ENCODE peak calls at places on chromosomes 12 and 14, in eight cellular contexts. Q is kidney, L is left lung, R is HepG2, F is fibroblast of lung, H is AG10803, U is brain microvascular endothelial cell, K is HCT116. O is an unnamed sample.

GRCh38 chr12:89192419-89192818 is 159.9 kb downstream of the DUSP6 start:
- DNase-seq in Q (no peak), L (no peak), R (peak; percentile 10), F (peak; percentile 52), H (no peak), U (no peak), K (no peak), O (no peak)

GRCh38 chr12:26373606-26374495 is 178.5 kb downstream of the SSPN start:
- DNase-seq in Q (no peak), L (no peak), R (no peak), F (no peak), H (peak; percentile 6), U (peak; percentile 17), K (no peak), O (no peak)

GRCh38 chr14:103949386-103949785 is 7.1 kb upstream of the RD3L start:
- DNase-seq in Q (no peak), L (no peak), R (no peak), F (no peak), H (no peak), U (no peak), K (no peak), O (no peak)

GRCh38 chr14:52054678-52055077 is 14.2 kb downstream of the NID2 start:
- DNase-seq in Q (no peak), L (no peak), R (no peak), F (no peak), H (no peak), U (no peak), K (no peak), O (no peak)

GRCh38 chr14:75281691-75282000 is 3.0 kb downstream of the FOS start:
- DNase-seq in Q (no peak), L (no peak), R (no peak), F (no peak), H (no peak), U (no peak), K (no peak), O (no peak)

GRCh38 chr12:10967409-10967808 is 19.3 kb downstream of the TAS2R50 start:
- DNase-seq in Q (no peak), L (no peak), R (no peak), F (peak; percentile 52), H (peak; percentile 89), U (no peak), K (no peak), O (no peak)

GRCh38 chr12:2557589-2557988 is 237.2 kb upstream of the FKBP4 start:
- DNase-seq in Q (no peak), L (no peak), R (no peak), F (no peak), H (no peak), U (no peak), K (no peak), O (no peak)

GRCh38 chr12:65495233-65495632 is 216.8 kb downstream of the MSRB3 start:
- DNase-seq in Q (no peak), L (no peak), R (peak; percentile 7), F (peak; percentile 38), H (peak; percentile 68), U (peak; percentile 72), K (peak; percentile 88), O (no peak)

GRCh38 chr14:49950275-49951250 is 57.7 kb downstream of the ARF6 start:
- DNase-seq in Q (peak; percentile 89), L (no peak), R (no peak), F (no peak), H (no peak), U (no peak), K (peak; percentile 66), O (no peak)

GRCh38 chr14:94445003-94445402 is 7.6 kb downstream of the SERPINA11 start:
- DNase-seq in Q (no peak), L (no peak), R (no peak), F (no peak), H (no peak), U (no peak), K (no peak), O (no peak)

GRCh38 chr12:107530706-107531105 is 154.9 kb upstream of the PWP1 start:
- DNase-seq in Q (no peak), L (no peak), R (no peak), F (no peak), H (peak; percentile 55), U (no peak), K (no peak), O (no peak)

GRCh38 chr12:90090929-90091651 is 382.5 kb upstream of the ATP2B1 start:
- DNase-seq in Q (no peak), L (no peak), R (no peak), F (peak; percentile 96), H (peak; percentile 92), U (peak; percentile 92), K (peak; percentile 97), O (no peak)

GRCh38 chr14:51041117-51041531 is 53.8 kb downstream of the TRIM9 start:
- DNase-seq in Q (no peak), L (no peak), R (no peak), F (no peak), H (no peak), U (no peak), K (no peak), O (no peak)

GRCh38 chr14:104393898-104394605 is 185.5 kb upstream of the C14orf180 start:
- DNase-seq in Q (peak; percentile 89), L (peak; percentile 70), R (no peak), F (no peak), H (no peak), U (no peak), K (no peak), O (peak; percentile 59)

GRCh38 chr12:84599539-84599938 is 313.1 kb downstream of the SLC6A15 start:
- DNase-seq in Q (no peak), L (no peak), R (no peak), F (peak; percentile 8), H (peak; percentile 46), U (peak; percentile 59), K (peak; percentile 46), O (no peak)

GRCh38 chr12:61301817-61302216 is 958.4 kb upstream of the USP15 start:
- DNase-seq in Q (no peak), L (no peak), R (no peak), F (no peak), H (no peak), U (no peak), K (no peak), O (no peak)

GRCh38 chr12:26845984-26846383 is 13.0 kb upstream of the ITPR2 start:
- DNase-seq in Q (no peak), L (no peak), R (peak; percentile 57), F (peak; percentile 94), H (peak; percentile 84), U (peak; percentile 83), K (no peak), O (no peak)

GRCh38 chr14:95609398-95609990 is 74.6 kb downstream of the GLRX5 start:
- DNase-seq in Q (no peak), L (no peak), R (peak; percentile 39), F (peak; percentile 9), H (peak; percentile 16), U (peak; percentile 25), K (peak; percentile 42), O (no peak)

GRCh38 chr14:84826349-84826748 is 703.6 kb upstream of the FLRT2 start:
- DNase-seq in Q (no peak), L (no peak), R (no peak), F (no peak), H (no peak), U (no peak), K (no peak), O (no peak)

DNA sequence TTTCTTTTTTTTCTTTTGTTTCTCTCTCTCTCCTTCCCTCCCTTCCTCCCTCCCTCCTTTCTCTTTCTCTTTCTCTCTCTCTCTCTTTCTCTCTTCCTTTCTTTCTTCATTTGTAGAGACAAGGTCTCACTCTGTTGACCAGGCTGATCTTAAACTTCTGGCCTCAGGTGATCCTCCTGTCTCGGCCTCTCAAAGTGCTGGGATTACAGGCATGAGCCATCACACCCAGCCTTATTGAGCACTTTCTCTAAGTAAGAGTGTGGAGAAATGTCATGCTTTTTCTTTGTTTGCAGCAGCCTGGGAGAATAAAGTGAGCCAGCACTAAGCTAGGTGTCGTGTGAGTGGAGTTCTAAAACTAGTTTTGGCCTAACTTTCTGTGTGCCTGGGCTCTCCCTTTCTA is 74.0 kb downstream of the TTC7B start:
- DNase-seq in Q (no peak), L (no peak), R (no peak), F (no peak), H (no peak), U (no peak), K (no peak), O (no peak)
- TF ChIP-seq CTCF in Q (no peak), L (no peak), R (no peak), F (no peak), H (no peak), U (no peak), K (no peak), O (no peak)

GRCh38 chr12:29306267-29306666 is 74.7 kb downstream of the ERGIC2 start:
- DNase-seq in Q (no peak), L (no peak), R (no peak), F (no peak), H (no peak), U (no peak), K (no peak), O (no peak)

GRCh38 chr12:29306682-29307081 is 74.3 kb downstream of the ERGIC2 start:
- DNase-seq in Q (no peak), L (no peak), R (no peak), F (no peak), H (no peak), U (no peak), K (no peak), O (no peak)

GRCh38 chr12:29310899-29311298 is 70.1 kb downstream of the ERGIC2 start:
- DNase-seq in Q (no peak), L (no peak), R (no peak), F (no peak), H (no peak), U (no peak), K (no peak), O (no peak)

GRCh38 chr12:29314421-29314820 is 66.6 kb downstream of the ERGIC2 start:
- DNase-seq in Q (no peak), L (no peak), R (no peak), F (no peak), H (no peak), U (no peak), K (no peak), O (no peak)

GRCh38 chr12:29309320-29309902 is 71.6 kb downstream of the ERGIC2 start:
- DNase-seq in Q (no peak), L (no peak), R (no peak), F (peak; percentile 63), H (peak; percentile 34), U (no peak), K (peak; percentile 10), O (no peak)
- TF ChIP-seq CTCF in Q (no peak), L (no peak), R (peak; percentile 34), F (peak; percentile 52), H (peak; percentile 53), U (peak; percentile 28), K (peak; percentile 46), O (peak; percentile 74)

DNA sequence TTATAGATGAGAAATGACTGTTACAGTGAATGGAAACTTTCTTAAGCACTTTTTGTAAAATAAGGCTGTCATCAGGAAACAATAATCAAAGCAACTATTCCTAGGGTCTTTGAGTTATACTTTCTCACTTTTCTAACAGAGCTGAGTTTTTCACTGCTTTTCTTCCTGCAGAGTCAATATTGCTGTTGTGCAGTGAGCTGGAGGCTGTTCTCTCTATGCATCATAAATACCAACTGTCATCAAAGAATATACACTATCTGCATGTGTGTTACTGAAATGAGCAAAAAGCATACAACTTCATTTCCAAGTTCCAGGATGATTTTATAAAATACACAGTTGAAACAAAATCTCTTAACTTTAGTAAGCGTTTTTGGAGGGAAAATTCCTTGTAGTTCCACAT is 110.4 kb upstream of the CPSF6 start:
- DNase-seq in Q (no peak), L (no peak), R (no peak), F (no peak), H (no peak), U (no peak), K (no peak), O (no peak)
- TF ChIP-seq CTCF in Q (no peak), L (no peak), R (no peak), F (no peak), H (no peak), U (no peak), K (no peak), O (no peak)

GRCh38 chr14:91249841-91250616 is 5.5 kb upstream of the GPR68 start:
- DNase-seq in Q (no peak), L (no peak), R (peak; percentile 41), F (no peak), H (peak; percentile 56), U (no peak), K (no peak), O (no peak)
- TF ChIP-seq CTCF in Q (no peak), L (no peak), R (no peak), F (no peak), H (no peak), U (peak; percentile 27), K (no peak), O (peak; percentile 32)

O was measured in type B pancreatic cell.